ENCODE peak calls at places on chromosomes 5 and 9, in five cellular contexts. Z is stomach, I is H1, R is suprapubic skin, D is transverse colon. B is an unnamed sample. For H3K27me3 and H3K4me1, the result is how much of the 10 kb centered on the place peaks cover.

GRCh38 chr5:133460172-133460758 is 152.1 kb downstream of the FSTL4 start:
- DNase-seq in Z (no peak), I (peak), R (no peak), D (peak), B (no peak)

GRCh38 chr5:40355842-40356241 is 323.9 kb upstream of the PTGER4 start:
- DNase-seq in Z (no peak), I (no peak), R (no peak), D (no peak), B (no peak)

GRCh38 chr5:6686916-6687409 is 26.3 kb upstream of the TENT4A start:
- DNase-seq in Z (no peak), I (no peak), R (no peak), D (no peak), B (no peak)

GRCh38 chr9:105173306-105173705 is 71.1 kb upstream of the SLC44A1 start:
- DNase-seq in Z (no peak), I (peak), R (no peak), D (no peak), B (no peak)

GRCh38 chr5:157994271-157994691 is 135.3 kb upstream of the CLINT1 start:
- DNase-seq in Z (no peak), I (no peak), R (no peak), D (no peak), B (no peak)

GRCh38 chr5:86909896-86910295 is 292.2 kb downstream of the COX7C start:
- DNase-seq in Z (no peak), I (no peak), R (no peak), D (no peak), B (no peak)

GRCh38 chr9:71506821-71507220 is 261.5 kb downstream of the CEMIP2 start:
- DNase-seq in Z (no peak), I (no peak), R (no peak), D (peak), B (no peak)

GRCh38 chr5:143216211-143216610 is 187.3 kb downstream of the NR3C1 start:
- DNase-seq in Z (no peak), I (no peak), R (no peak), D (no peak), B (no peak)

GRCh38 chr9:36401179-36401740 is 1.2 kb upstream of the RNF38 start:
- DNase-seq in Z (peak), I (peak), R (no peak), D (peak), B (no peak)

GRCh38 chr9:110996436-110997224 is 41.6 kb downstream of the LPAR1 start:
- DNase-seq in Z (peak), I (no peak), R (peak), D (peak), B (no peak)

GRCh38 chr5:96381526-96381925 is 51.5 kb downstream of the PCSK1 start:
- DNase-seq in Z (no peak), I (no peak), R (no peak), D (no peak), B (no peak)

GRCh38 chr5:90050135-90050534 is 359.4 kb downstream of the CETN3 start:
- DNase-seq in Z (no peak), I (no peak), R (no peak), D (no peak), B (no peak)

GRCh38 chr5:27242258-27242626 is 203.9 kb upstream of the CDH9 start:
- DNase-seq in Z (no peak), I (no peak), R (no peak), D (no peak), B (no peak)

DNA sequence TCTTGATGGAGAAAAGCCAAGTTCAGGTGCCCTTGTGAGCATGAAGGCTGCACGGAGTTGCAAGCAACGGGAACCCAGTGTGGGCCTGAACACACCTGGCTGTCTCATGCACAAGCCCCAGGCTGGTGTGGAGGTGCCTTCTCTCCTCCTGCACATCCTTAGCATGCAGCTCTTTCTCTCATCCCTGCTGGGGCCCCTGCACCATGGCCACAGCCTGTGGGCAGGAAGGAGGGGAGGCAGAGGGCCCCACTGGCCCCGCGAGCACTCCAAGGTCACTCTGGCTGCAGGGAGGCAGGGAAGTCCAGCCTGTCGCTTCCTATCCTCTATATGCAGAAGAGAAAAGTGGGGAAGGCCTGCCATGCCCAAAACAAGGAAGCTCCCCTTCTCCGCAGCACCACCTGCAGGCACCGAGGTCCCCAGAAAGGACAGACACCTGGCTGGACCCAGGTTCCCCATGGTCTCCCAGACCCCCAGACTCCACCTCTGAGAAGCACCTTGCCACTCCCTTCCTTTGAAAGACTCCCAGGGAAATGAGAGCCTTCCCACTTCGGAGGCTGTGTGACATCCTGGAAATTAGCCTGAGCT is 18.6 kb downstream of the STKLD1 start:
- DNase-seq in Z (no peak), I (no peak), R (no peak), D (no peak), B (no peak)
- H3K27me3 ChIP-seq in Z (under half), I (under half), R (under half), D (under half), B (under half)

GRCh38 chr5:113181853-113182490 is 205.4 kb downstream of the DCP2 start:
- DNase-seq in Z (no peak), I (no peak), R (no peak), D (no peak), B (no peak)

GRCh38 chr5:113181409-113181808 is 204.8 kb downstream of the DCP2 start:
- DNase-seq in Z (no peak), I (no peak), R (no peak), D (no peak), B (no peak)

GRCh38 chr5:113183694-113184093 is 207.1 kb downstream of the DCP2 start:
- DNase-seq in Z (no peak), I (no peak), R (no peak), D (no peak), B (no peak)

GRCh38 chr5:113186061-113186460 is 209.5 kb downstream of the DCP2 start:
- DNase-seq in Z (no peak), I (no peak), R (no peak), D (no peak), B (no peak)

GRCh38 chr5:113182658-113183344 is 206.2 kb downstream of the DCP2 start:
- DNase-seq in Z (no peak), I (no peak), R (no peak), D (no peak), B (no peak)
- H3K4me1 ChIP-seq in Z (under half), I (under half), R (under half), D (under half), B (under half)

GRCh38 chr9:136539427-136540412 is 6.1 kb downstream of the NOTCH1 start:
- DNase-seq in Z (peak), I (no peak), R (peak), D (peak), B (peak)

GRCh38 chr9:136537896-136538598 is 7.8 kb downstream of the NOTCH1 start:
- DNase-seq in Z (no peak), I (no peak), R (no peak), D (no peak), B (no peak)

GRCh38 chr9:136536721-136537241 is 9.1 kb downstream of the NOTCH1 start:
- DNase-seq in Z (no peak), I (no peak), R (no peak), D (no peak), B (no peak)

GRCh38 chr9:136537411-136537810 is 8.4 kb downstream of the NOTCH1 start:
- DNase-seq in Z (no peak), I (no peak), R (no peak), D (no peak), B (no peak)

DNA sequence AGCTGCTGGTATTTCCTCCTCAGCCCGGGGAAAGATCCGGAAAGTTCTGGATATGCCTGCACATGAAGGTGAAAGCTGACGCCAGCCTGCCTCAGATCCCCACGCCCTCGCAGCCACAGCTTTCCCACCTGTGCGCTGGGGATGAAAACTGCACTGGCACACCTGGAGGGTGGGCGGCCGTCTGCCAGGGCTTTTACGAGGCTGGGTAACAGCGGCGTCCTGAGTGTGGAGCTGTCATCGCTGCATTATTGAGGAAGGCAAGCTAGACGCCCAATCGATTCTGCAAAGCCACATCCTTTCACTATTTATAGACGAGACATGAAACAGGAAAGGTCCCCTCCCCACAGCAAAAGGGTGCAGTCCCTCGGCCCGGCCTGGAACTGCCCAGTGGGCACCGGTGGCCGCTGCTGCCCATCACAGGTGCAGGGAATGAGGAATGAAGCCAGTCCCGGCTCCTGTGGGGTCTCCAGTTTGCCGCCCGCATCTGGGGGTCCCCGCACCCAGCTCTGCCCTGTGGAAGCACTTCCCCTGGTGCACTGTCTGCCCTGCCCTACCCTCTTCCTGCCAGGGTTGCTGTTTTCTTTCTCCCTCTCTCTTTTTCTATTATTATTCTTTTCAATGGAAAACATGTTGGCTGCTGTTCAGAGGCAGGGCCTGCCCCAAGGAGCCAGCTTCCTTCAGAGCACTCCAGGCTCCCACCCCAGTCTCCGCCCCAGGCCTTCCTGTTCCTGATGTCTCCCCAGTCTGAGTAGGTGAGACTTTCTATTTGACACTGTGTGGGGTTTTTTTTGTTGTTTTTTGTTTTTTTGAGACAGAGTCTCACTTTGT is 7.0 kb downstream of the NOTCH1 start:
- DNase-seq in Z (no peak), I (no peak), R (no peak), D (peak), B (no peak)
- TF ChIP-seq POLR2AphosphoS5 in Z (no peak), I (no peak), R (no peak), D (no peak), B (no peak)

GRCh38 chr5:179343021-179343781 is 2.1 kb downstream of the ADAMTS2 start:
- DNase-seq in Z (no peak), I (no peak), R (no peak), D (no peak), B (no peak)

GRCh38 chr5:179340465-179340864 is 4.8 kb downstream of the ADAMTS2 start:
- DNase-seq in Z (no peak), I (no peak), R (no peak), D (no peak), B (no peak)

GRCh38 chr5:179343902-179344300 is 1.4 kb downstream of the ADAMTS2 start:
- DNase-seq in Z (no peak), I (peak), R (no peak), D (peak), B (no peak)

GRCh38 chr5:179344301-179345178 is 721 bp downstream of the ADAMTS2 start:
- DNase-seq in Z (no peak), I (no peak), R (no peak), D (no peak), B (no peak)

GRCh38 chr5:179342577-179342976 is 2.7 kb downstream of the ADAMTS2 start:
- DNase-seq in Z (no peak), I (no peak), R (no peak), D (no peak), B (no peak)
- H3K27me3 ChIP-seq in Z (under half), I (under half), R (half or more), D (under half), B (under half)

DNA sequence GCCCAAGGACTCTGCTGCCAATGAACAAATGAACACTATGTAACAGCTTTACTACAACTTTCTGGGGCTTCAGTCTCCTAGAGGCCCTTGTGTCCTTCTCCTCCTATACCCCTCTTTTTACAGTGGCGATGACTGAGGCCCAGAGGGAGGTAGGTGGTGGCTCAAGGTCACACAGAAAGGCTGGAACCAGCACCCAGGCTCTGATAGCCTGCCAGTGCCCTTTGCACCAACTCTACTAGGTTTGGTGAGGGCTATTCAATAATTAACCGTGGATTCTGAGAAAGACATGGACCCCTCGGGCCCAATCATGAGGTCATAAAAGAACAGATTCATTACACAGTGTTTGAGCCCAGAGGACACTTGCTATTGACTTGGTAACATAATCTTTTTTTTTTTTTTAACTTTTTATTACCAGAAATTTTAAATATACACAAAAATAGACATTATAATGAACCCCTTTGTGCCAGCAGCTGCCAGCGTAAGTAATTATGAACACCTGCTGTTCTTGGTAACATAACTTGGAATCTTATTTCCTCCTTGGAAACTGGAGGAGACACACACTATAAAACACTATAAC is 6.1 kb upstream of the ALDH1B1 start:
- DNase-seq in Z (no peak), I (no peak), R (peak), D (peak), B (no peak)
- H3K4me1 ChIP-seq in Z (under half), I (under half), R (under half), D (under half), B (under half)

GRCh38 chr5:43701227-43701626 is 98.2 kb downstream of the NNT start:
- DNase-seq in Z (no peak), I (no peak), R (no peak), D (no peak), B (no peak)

GRCh38 chr5:43704243-43704642 is 101.3 kb downstream of the NNT start:
- DNase-seq in Z (no peak), I (no peak), R (no peak), D (no peak), B (no peak)

GRCh38 chr5:43702293-43702692 is 99.3 kb downstream of the NNT start:
- DNase-seq in Z (no peak), I (no peak), R (no peak), D (no peak), B (no peak)

GRCh38 chr5:43700591-43700990 is 97.6 kb downstream of the NNT start:
- DNase-seq in Z (no peak), I (no peak), R (no peak), D (no peak), B (no peak)

DNA sequence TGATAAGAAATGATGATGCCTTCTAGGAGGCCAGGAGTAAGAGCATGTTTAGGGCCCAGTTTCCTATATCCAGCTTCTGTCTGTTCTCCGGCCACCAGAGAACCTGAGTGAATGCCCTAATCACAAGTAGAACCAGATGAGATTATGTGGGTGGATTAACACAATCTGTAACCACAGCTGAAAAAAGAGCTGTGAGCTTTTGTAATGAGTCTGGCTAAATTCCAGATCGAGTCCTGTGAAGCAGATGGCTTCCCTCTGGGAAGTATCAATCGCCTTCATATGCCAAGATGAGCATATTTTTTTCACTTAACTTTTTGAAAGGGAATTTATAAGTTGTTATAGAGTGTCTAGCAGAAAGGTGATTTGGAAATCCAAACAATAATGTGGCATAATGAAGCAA is 99.8 kb downstream of the NNT start:
- DNase-seq in Z (no peak), I (no peak), R (no peak), D (no peak), B (no peak)
- TF ChIP-seq POLR2AphosphoS5 in Z (no peak), I (no peak), R (no peak), D (no peak), B (no peak)

GRCh38 chr5:79235578-79236363 is at the start of gene JMY:
- DNase-seq in Z (peak), I (peak), R (peak), D (peak), B (peak)
- H3K27me3 ChIP-seq in Z (under half), I (under half), R (under half), D (under half), B (under half)

DNA sequence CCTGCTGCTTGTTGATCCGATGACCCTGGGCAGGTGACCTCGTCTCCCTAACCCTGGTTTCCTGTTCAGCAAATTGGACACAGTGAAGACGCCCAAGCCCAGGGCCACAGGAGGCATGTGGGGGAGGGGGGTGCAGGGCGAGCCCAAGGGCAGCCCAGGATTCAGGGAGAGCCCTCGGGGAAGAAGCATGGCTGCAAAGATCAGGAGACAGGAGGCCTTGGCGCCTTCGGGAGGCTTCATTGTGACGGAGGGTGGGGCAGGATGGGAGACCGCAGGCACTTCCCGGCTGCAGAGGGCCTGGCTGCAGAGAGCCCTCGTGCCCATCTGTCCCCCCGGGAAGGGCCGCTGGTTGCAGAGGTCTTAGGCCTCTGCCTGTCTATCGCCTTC is 6.2 kb downstream of the ASS1 start:
- DNase-seq in Z (no peak), I (no peak), R (no peak), D (no peak), B (no peak)
- H3K4me1 ChIP-seq in Z (under half), I (under half), R (half or more), D (under half), B (under half)

GRCh38 chr5:159040181-159040580 is 59.5 kb downstream of the EBF1 start:
- DNase-seq in Z (no peak), I (no peak), R (no peak), D (no peak), B (no peak)

GRCh38 chr5:159043551-159043950 is 56.2 kb downstream of the EBF1 start:
- DNase-seq in Z (no peak), I (no peak), R (no peak), D (no peak), B (no peak)

GRCh38 chr5:159034083-159034824 is 65.5 kb downstream of the EBF1 start:
- DNase-seq in Z (no peak), I (no peak), R (no peak), D (no peak), B (no peak)

GRCh38 chr5:159041754-159042153 is 58.0 kb downstream of the EBF1 start:
- DNase-seq in Z (no peak), I (no peak), R (no peak), D (no peak), B (no peak)

DNA sequence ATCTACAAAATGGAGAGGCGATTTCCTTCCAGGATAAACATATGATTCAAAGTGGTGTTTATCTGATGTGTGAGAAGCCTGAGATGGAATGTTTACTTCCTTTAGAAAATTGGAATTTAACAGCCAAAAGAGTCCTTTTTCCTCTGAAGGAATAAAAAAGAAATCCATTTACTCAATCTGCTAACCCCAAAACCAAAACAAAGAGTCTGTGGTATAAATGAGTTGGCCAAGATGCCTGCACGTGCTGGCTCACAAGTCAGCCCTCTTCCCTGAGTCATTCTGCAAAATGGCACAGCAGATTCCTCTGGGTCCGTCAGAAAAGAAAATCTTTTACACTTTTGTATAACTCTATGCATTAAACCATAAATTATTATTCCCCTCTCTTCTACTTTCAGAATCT is 60.8 kb downstream of the EBF1 start:
- DNase-seq in Z (no peak), I (no peak), R (no peak), D (no peak), B (no peak)
- TF ChIP-seq POLR2AphosphoS5 in Z (no peak), I (no peak), R (no peak), D (no peak), B (no peak)

DNA sequence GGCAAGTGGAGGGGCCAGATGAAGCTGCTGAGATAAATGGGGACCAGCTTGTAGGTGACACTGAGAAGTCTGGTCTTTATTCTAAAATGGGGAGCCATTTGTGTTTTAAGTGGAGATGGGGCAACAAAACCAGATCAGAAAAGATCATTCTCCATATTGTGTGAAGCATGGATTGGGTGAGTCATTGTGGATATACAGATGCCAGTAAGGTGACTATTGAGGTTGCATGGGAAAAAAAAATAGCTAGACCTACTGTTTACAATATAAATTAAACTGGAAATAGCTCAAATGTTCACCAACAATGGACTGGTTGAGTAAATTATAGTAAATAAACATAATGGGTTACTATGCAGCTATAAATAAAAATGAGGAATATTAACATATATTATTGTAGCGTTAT is 5.4 kb upstream of the MAP1B start:
- DNase-seq in Z (no peak), I (no peak), R (no peak), D (no peak), B (no peak)
- H3K27me3 ChIP-seq in Z (under half), I (under half), R (under half), D (under half), B (under half)

B was measured in breast epithelium.